ENCODE peak calls at places on chromosomes 7 and 10, in five cellular contexts. One of them, this sample, is unnamed.
A peak's percentile ranks its signal among the peaks of the same experiment; 100 is the strongest.

GRCh38 chr10:101388671-101389276 is 34.8 kb downstream of the BTRC start:
- DNase-seq in activated T-cell treated with anti-CD3 and anti-CD28 coated beads for 1 hour: no peak
- DNase-seq in activated T-helper 1 cell treated with Interleukin-2 at 50 U/mL for 16 hours: no peak
- DNase-seq in NCI-H1694 treated with DMSO at 0.1 percent for 48 hours: no peak
- DNase-seq in cerebellar cortex: no peak
- DNase-seq in this sample: no peak

GRCh38 chr10:62858364-62858763 is 42.2 kb upstream of the EGR2 start:
- DNase-seq in activated T-cell treated with anti-CD3 and anti-CD28 coated beads for 1 hour: no peak
- DNase-seq in activated T-helper 1 cell treated with Interleukin-2 at 50 U/mL for 16 hours: no peak
- DNase-seq in NCI-H1694 treated with DMSO at 0.1 percent for 48 hours: no peak
- DNase-seq in cerebellar cortex: no peak
- DNase-seq in this sample: no peak

GRCh38 chr7:158022601-158023000 is 565.0 kb downstream of the PTPRN2 start:
- DNase-seq in activated T-cell treated with anti-CD3 and anti-CD28 coated beads for 1 hour: no peak
- DNase-seq in activated T-helper 1 cell treated with Interleukin-2 at 50 U/mL for 16 hours: no peak
- DNase-seq in NCI-H1694 treated with DMSO at 0.1 percent for 48 hours: no peak
- DNase-seq in cerebellar cortex: no peak
- DNase-seq in this sample: no peak

GRCh38 chr7:152735443-152736004 is 24.0 kb upstream of the ACTR3B start:
- DNase-seq in activated T-cell treated with anti-CD3 and anti-CD28 coated beads for 1 hour: no peak
- DNase-seq in activated T-helper 1 cell treated with Interleukin-2 at 50 U/mL for 16 hours: no peak
- DNase-seq in NCI-H1694 treated with DMSO at 0.1 percent for 48 hours: no peak
- DNase-seq in cerebellar cortex: no peak
- DNase-seq in this sample: no peak

GRCh38 chr7:155493744-155494538 is 36.0 kb downstream of the EN2 start:
- DNase-seq in activated T-cell treated with anti-CD3 and anti-CD28 coated beads for 1 hour: no peak
- DNase-seq in activated T-helper 1 cell treated with Interleukin-2 at 50 U/mL for 16 hours: no peak
- DNase-seq in NCI-H1694 treated with DMSO at 0.1 percent for 48 hours: no peak
- DNase-seq in cerebellar cortex: no peak
- DNase-seq in this sample: no peak

GRCh38 chr7:39622609-39623311 is 612 bp upstream of the RALA start:
- DNase-seq in activated T-cell treated with anti-CD3 and anti-CD28 coated beads for 1 hour: no peak
- DNase-seq in activated T-helper 1 cell treated with Interleukin-2 at 50 U/mL for 16 hours: no peak
- DNase-seq in NCI-H1694 treated with DMSO at 0.1 percent for 48 hours: no peak
- DNase-seq in cerebellar cortex: peak; percentile 23
- DNase-seq in this sample: no peak

GRCh38 chr7:141198191-141198958 is 124.5 kb downstream of the TMEM178B start:
- DNase-seq in activated T-cell treated with anti-CD3 and anti-CD28 coated beads for 1 hour: no peak
- DNase-seq in activated T-helper 1 cell treated with Interleukin-2 at 50 U/mL for 16 hours: no peak
- DNase-seq in NCI-H1694 treated with DMSO at 0.1 percent for 48 hours: no peak
- DNase-seq in cerebellar cortex: no peak
- DNase-seq in this sample: no peak

GRCh38 chr10:86798030-86798429 is 41.6 kb downstream of the BMPR1A start:
- DNase-seq in activated T-cell treated with anti-CD3 and anti-CD28 coated beads for 1 hour: no peak
- DNase-seq in activated T-helper 1 cell treated with Interleukin-2 at 50 U/mL for 16 hours: no peak
- DNase-seq in NCI-H1694 treated with DMSO at 0.1 percent for 48 hours: no peak
- DNase-seq in cerebellar cortex: no peak
- DNase-seq in this sample: no peak

GRCh38 chr10:69644658-69645295 is 14.7 kb downstream of the FAM241B start:
- DNase-seq in activated T-cell treated with anti-CD3 and anti-CD28 coated beads for 1 hour: no peak
- DNase-seq in activated T-helper 1 cell treated with Interleukin-2 at 50 U/mL for 16 hours: no peak
- DNase-seq in NCI-H1694 treated with DMSO at 0.1 percent for 48 hours: peak; percentile 41
- DNase-seq in cerebellar cortex: no peak
- DNase-seq in this sample: peak; percentile 79

GRCh38 chr7:129540340-129540739 is 38.0 kb downstream of the SMKR1 start:
- DNase-seq in activated T-cell treated with anti-CD3 and anti-CD28 coated beads for 1 hour: no peak
- DNase-seq in activated T-helper 1 cell treated with Interleukin-2 at 50 U/mL for 16 hours: no peak
- DNase-seq in NCI-H1694 treated with DMSO at 0.1 percent for 48 hours: no peak
- DNase-seq in cerebellar cortex: no peak
- DNase-seq in this sample: no peak

GRCh38 chr7:127895814-127896280 is 135.4 kb downstream of the LRRC4 start:
- DNase-seq in activated T-cell treated with anti-CD3 and anti-CD28 coated beads for 1 hour: no peak
- DNase-seq in activated T-helper 1 cell treated with Interleukin-2 at 50 U/mL for 16 hours: no peak
- DNase-seq in NCI-H1694 treated with DMSO at 0.1 percent for 48 hours: no peak
- DNase-seq in cerebellar cortex: no peak
- DNase-seq in this sample: no peak

GRCh38 chr7:111486472-111487142 is 75.7 kb downstream of the IMMP2L start:
- DNase-seq in activated T-cell treated with anti-CD3 and anti-CD28 coated beads for 1 hour: no peak
- DNase-seq in activated T-helper 1 cell treated with Interleukin-2 at 50 U/mL for 16 hours: no peak
- DNase-seq in NCI-H1694 treated with DMSO at 0.1 percent for 48 hours: peak; percentile 68
- DNase-seq in cerebellar cortex: peak; percentile 75
- DNase-seq in this sample: peak; percentile 9

GRCh38 chr7:31497501-31497900 is 16.4 kb upstream of the ITPRID1 start:
- DNase-seq in activated T-cell treated with anti-CD3 and anti-CD28 coated beads for 1 hour: no peak
- DNase-seq in activated T-helper 1 cell treated with Interleukin-2 at 50 U/mL for 16 hours: no peak
- DNase-seq in NCI-H1694 treated with DMSO at 0.1 percent for 48 hours: no peak
- DNase-seq in cerebellar cortex: no peak
- DNase-seq in this sample: no peak

GRCh38 chr10:37865957-37866671 is 8.7 kb upstream of the ZNF248 start:
- DNase-seq in activated T-cell treated with anti-CD3 and anti-CD28 coated beads for 1 hour: no peak
- DNase-seq in activated T-helper 1 cell treated with Interleukin-2 at 50 U/mL for 16 hours: no peak
- DNase-seq in NCI-H1694 treated with DMSO at 0.1 percent for 48 hours: no peak
- DNase-seq in cerebellar cortex: no peak
- DNase-seq in this sample: no peak

GRCh38 chr7:34445653-34446052 is 212.4 kb upstream of the NPSR1 start:
- DNase-seq in activated T-cell treated with anti-CD3 and anti-CD28 coated beads for 1 hour: no peak
- DNase-seq in activated T-helper 1 cell treated with Interleukin-2 at 50 U/mL for 16 hours: no peak
- DNase-seq in NCI-H1694 treated with DMSO at 0.1 percent for 48 hours: no peak
- DNase-seq in cerebellar cortex: no peak
- DNase-seq in this sample: no peak

GRCh38 chr10:108783897-108784296 is 1139.4 kb downstream of the XPNPEP1 start:
- DNase-seq in activated T-cell treated with anti-CD3 and anti-CD28 coated beads for 1 hour: no peak
- DNase-seq in activated T-helper 1 cell treated with Interleukin-2 at 50 U/mL for 16 hours: no peak
- DNase-seq in NCI-H1694 treated with DMSO at 0.1 percent for 48 hours: peak; percentile 11
- DNase-seq in cerebellar cortex: peak; percentile 47
- DNase-seq in this sample: peak; percentile 19

GRCh38 chr10:14543048-14543903 is 212.6 kb upstream of the FRMD4A start:
- DNase-seq in activated T-cell treated with anti-CD3 and anti-CD28 coated beads for 1 hour: no peak
- DNase-seq in activated T-helper 1 cell treated with Interleukin-2 at 50 U/mL for 16 hours: no peak
- DNase-seq in NCI-H1694 treated with DMSO at 0.1 percent for 48 hours: no peak
- DNase-seq in cerebellar cortex: peak; percentile 63
- DNase-seq in this sample: no peak

GRCh38 chr10:88260329-88261051 is 322.6 kb downstream of the RNLS start:
- DNase-seq in activated T-cell treated with anti-CD3 and anti-CD28 coated beads for 1 hour: no peak
- DNase-seq in activated T-helper 1 cell treated with Interleukin-2 at 50 U/mL for 16 hours: no peak
- DNase-seq in NCI-H1694 treated with DMSO at 0.1 percent for 48 hours: no peak
- DNase-seq in cerebellar cortex: no peak
- DNase-seq in this sample: no peak

GRCh38 chr10:18719811-18720210 is 60.6 kb downstream of the ARL5B start:
- DNase-seq in activated T-cell treated with anti-CD3 and anti-CD28 coated beads for 1 hour: no peak
- DNase-seq in activated T-helper 1 cell treated with Interleukin-2 at 50 U/mL for 16 hours: no peak
- DNase-seq in NCI-H1694 treated with DMSO at 0.1 percent for 48 hours: no peak
- DNase-seq in cerebellar cortex: no peak
- DNase-seq in this sample: no peak

GRCh38 chr7:28629216-28629848 is 217.0 kb downstream of the CREB5 start:
- DNase-seq in activated T-cell treated with anti-CD3 and anti-CD28 coated beads for 1 hour: no peak
- DNase-seq in activated T-helper 1 cell treated with Interleukin-2 at 50 U/mL for 16 hours: no peak
- DNase-seq in NCI-H1694 treated with DMSO at 0.1 percent for 48 hours: no peak
- DNase-seq in cerebellar cortex: peak; percentile 27
- DNase-seq in this sample: no peak

GRCh38 chr7:43577485-43577951 is 5.4 kb upstream of the STK17A start:
- DNase-seq in activated T-cell treated with anti-CD3 and anti-CD28 coated beads for 1 hour: no peak
- DNase-seq in activated T-helper 1 cell treated with Interleukin-2 at 50 U/mL for 16 hours: no peak
- DNase-seq in NCI-H1694 treated with DMSO at 0.1 percent for 48 hours: no peak
- DNase-seq in cerebellar cortex: no peak
- DNase-seq in this sample: no peak

GRCh38 chr7:135291809-135292253 is 58.2 kb downstream of the STRA8 start:
- DNase-seq in activated T-cell treated with anti-CD3 and anti-CD28 coated beads for 1 hour: no peak
- DNase-seq in activated T-helper 1 cell treated with Interleukin-2 at 50 U/mL for 16 hours: no peak
- DNase-seq in NCI-H1694 treated with DMSO at 0.1 percent for 48 hours: no peak
- DNase-seq in cerebellar cortex: no peak
- DNase-seq in this sample: no peak

GRCh38 chr7:14698239-14698638 is 204.3 kb downstream of the DGKB start:
- DNase-seq in activated T-cell treated with anti-CD3 and anti-CD28 coated beads for 1 hour: no peak
- DNase-seq in activated T-helper 1 cell treated with Interleukin-2 at 50 U/mL for 16 hours: no peak
- DNase-seq in NCI-H1694 treated with DMSO at 0.1 percent for 48 hours: peak; percentile 16
- DNase-seq in cerebellar cortex: peak; percentile 31
- DNase-seq in this sample: no peak

GRCh38 chr7:75931676-75932075 is 16.7 kb downstream of the POR start:
- DNase-seq in activated T-cell treated with anti-CD3 and anti-CD28 coated beads for 1 hour: no peak
- DNase-seq in activated T-helper 1 cell treated with Interleukin-2 at 50 U/mL for 16 hours: no peak
- DNase-seq in NCI-H1694 treated with DMSO at 0.1 percent for 48 hours: peak; percentile 83
- DNase-seq in cerebellar cortex: peak; percentile 94
- DNase-seq in this sample: no peak

This sample was measured in endothelial cell.